ENCODE peak calls at places on chromosomes 4 and X, in four cellular contexts. H, I, Q and Z are unnamed samples.

GRCh38 chrX:131288738-131289511 is at the start of gene IGSF1:
- DNase-seq in Q (peak; percentile 11), H (peak; percentile 75), I (no peak), Z (peak; percentile 21)

GRCh38 chr4:1234296-1234695 is 14.6 kb downstream of the CTBP1 start:
- DNase-seq in Q (peak; percentile 75), H (peak; percentile 34), I (no peak), Z (no peak)

GRCh38 chr4:153138736-153139135 is 65.5 kb upstream of the TRIM2 start:
- DNase-seq in I (no peak), Q (no peak), H (no peak), Z (no peak)

GRCh38 chr4:89586864-89587263 is 250.1 kb downstream of the SNCA start:
- DNase-seq in Q (peak; percentile 22), H (peak; percentile 67), I (peak; percentile 7), Z (peak; percentile 2)

GRCh38 chr4:153465922-153466636 is at the start of gene TMEM131L:
- DNase-seq in Q (peak; percentile 65), I (peak; percentile 21), H (peak; percentile 64), Z (no peak)

GRCh38 chr4:128163177-128164117 is 102.3 kb downstream of the LARP1B start:
- DNase-seq in Q (peak; percentile 81), H (peak; percentile 73), I (peak; percentile 69), Z (peak; percentile 50)

GRCh38 chr4:142752331-142752830 is 93.7 kb downstream of the INPP4B start:
- DNase-seq in H (no peak), Q (no peak), I (no peak), Z (no peak)

GRCh38 chr4:11404431-11404830 is 24.3 kb downstream of the HS3ST1 start:
- DNase-seq in H (no peak), I (no peak), Q (no peak), Z (no peak)

GRCh38 chr4:86250006-86250405 is 109.8 kb downstream of the MAPK10 start:
- DNase-seq in Q (no peak), I (no peak), H (no peak), Z (no peak)

GRCh38 chrX:20252392-20253231 is 14.1 kb downstream of the RPS6KA3 start:
- DNase-seq in H (peak; percentile 56), Q (peak; percentile 51), I (peak; percentile 26), Z (no peak)

GRCh38 chr4:152690706-152691651 is 11.2 kb upstream of the TMEM154 start:
- DNase-seq in I (no peak), H (no peak), Q (no peak), Z (no peak)

GRCh38 chr4:114056599-114056998 is 77.2 kb upstream of the ARSJ start:
- DNase-seq in H (no peak), Q (no peak), I (no peak), Z (no peak)

GRCh38 chrX:110374544-110374943 is 15.9 kb downstream of the RTL9 start:
- DNase-seq in Q (no peak), H (no peak), I (no peak), Z (no peak)

GRCh38 chr4:182492456-182492855 is 249.3 kb downstream of the TENM3 start:
- DNase-seq in H (peak; percentile 76), I (no peak), Q (peak; percentile 22), Z (no peak)

GRCh38 chr4:184143770-184144564 is 73.7 kb downstream of the ENPP6 start:
- DNase-seq in I (no peak), Q (no peak), H (no peak), Z (no peak)

GRCh38 chrX:40158036-40158706 is 60.4 kb upstream of the BCOR start:
- DNase-seq in H (no peak), Q (no peak), I (no peak), Z (no peak)

GRCh38 chr4:2962614-2963184 is 507 bp downstream of the NOP14 start:
- DNase-seq in Q (peak; percentile 63), H (peak; percentile 54), I (peak; percentile 12), Z (peak; percentile 28)

GRCh38 chr4:87707279-87707918 is 57.3 kb downstream of the DMP1 start:
- DNase-seq in Q (no peak), I (no peak), H (no peak), Z (no peak)

GRCh38 chr4:138828926-138829325 is 186.7 kb upstream of the NOCT start:
- DNase-seq in I (no peak), H (no peak), Q (no peak), Z (no peak)

GRCh38 chr4:53122280-53123116 is 243.4 kb downstream of the SCFD2 start:
- DNase-seq in I (no peak), H (no peak), Q (no peak), Z (no peak)

GRCh38 chr4:108683479-108683878 is 33.1 kb downstream of the OSTC start:
- DNase-seq in H (peak; percentile 51), Q (peak; percentile 38), I (peak; percentile 15), Z (peak; percentile 43)

GRCh38 chr4:94746746-94747145 is 11.0 kb upstream of the BMPR1B start:
- DNase-seq in Q (no peak), I (no peak), H (no peak), Z (no peak)

GRCh38 chr4:88629826-88630225 is 37.5 kb downstream of the HERC3 start:
- DNase-seq in H (peak; percentile 72), I (no peak), Q (no peak), Z (no peak)

GRCh38 chrX:94752434-94753169 is 1078.6 kb downstream of the FAM133A start:
- DNase-seq in H (no peak), I (no peak), Q (no peak), Z (no peak)

DNA sequence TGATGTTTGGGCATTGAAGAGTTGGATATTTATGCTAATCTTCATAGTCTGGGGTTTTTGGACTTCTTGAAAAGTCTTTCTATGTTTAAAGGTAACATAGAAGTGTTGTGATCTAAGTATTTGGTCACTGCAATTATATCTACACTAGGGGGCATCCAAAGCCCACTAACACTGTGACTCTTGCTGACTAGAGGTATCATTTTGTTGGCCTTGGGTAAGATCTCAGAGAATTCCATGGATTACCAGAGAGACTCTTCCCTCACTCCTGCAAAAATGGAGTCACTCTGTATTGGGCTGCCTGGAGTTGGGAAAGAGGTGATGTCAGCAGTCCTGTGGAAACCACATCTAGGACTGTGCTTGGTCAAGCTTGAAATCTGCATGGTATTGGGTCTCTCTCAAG is 1077.6 kb downstream of the FAM133A start:
- DNase-seq in I (no peak), H (no peak), Q (no peak), Z (no peak)
- TF ChIP-seq CTCF in I (no peak), H (no peak), Q (no peak), Z (no peak)

DNA sequence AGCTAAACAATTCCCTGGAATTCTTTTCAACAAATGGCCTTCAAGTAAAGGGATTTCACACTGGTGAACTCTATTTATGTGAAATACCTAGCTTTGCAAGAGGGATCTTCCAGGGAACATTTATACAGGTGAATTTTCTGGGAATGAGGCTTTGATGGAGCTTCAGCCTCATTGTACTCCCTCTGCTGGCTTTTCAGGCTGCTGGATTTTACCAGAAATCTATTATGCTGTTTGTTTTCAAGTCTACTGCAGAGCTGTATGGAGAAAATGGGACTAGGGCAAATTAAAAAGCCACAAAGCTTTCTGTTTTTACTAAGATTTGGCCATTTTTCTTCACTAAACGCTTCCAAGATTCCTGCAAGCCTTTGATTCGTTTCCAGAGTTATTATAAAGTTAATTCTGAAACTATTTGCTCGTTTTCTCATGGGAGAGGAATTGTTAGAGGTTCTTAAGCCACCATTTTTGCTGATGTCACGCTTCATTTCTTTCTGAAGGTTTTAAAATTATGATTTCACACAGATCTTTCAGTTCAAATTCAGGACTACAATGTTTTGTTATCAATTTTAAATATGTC is 31.6 kb downstream of the KDM6A start:
- DNase-seq in I (no peak), H (no peak), Q (no peak), Z (no peak)
- H3K4me3 ChIP-seq in I (no peak overlapping the region), H (no peak overlapping the region), Q (no peak overlapping the region), Z (peak overlapping the region; percentile 40)

GRCh38 chr4:25425361-25425760 is 48.3 kb downstream of the ANAPC4 start:
- DNase-seq in H (no peak), Q (no peak), I (no peak), Z (no peak)
- TF ChIP-seq CTCF in H (no peak), Q (no peak), I (no peak), Z (no peak)

GRCh38 chrX:119852410-119853353 is at the start of gene UPF3B:
- DNase-seq in I (peak; percentile 95), Q (peak; percentile 99), H (peak; percentile 98), Z (peak; percentile 95)

DNA sequence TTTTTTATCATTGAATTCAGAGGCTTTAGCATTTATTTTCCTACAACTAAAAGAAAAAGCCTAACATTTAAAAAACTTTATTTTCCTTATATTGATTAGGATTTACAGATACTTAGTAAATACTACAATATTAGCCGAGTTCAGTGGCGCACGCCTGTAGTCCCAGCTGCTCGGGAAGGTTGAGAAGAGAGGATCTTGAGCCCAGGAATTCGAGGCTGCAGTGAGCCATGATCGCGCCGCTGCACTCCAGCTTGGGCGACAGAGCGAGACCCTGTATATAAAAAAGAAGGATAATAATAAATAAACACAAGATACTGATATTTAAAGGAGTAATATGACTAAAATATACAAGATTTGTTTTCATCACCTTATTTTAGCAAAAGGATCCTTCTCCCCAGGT is 686 bp upstream of the UPF3B start:
- DNase-seq in I (no peak), Q (no peak), H (no peak), Z (no peak)
- H3K4me3 ChIP-seq in I (peak overlapping the region; percentile 27), Q (peak overlapping the region; percentile 42), H (peak overlapping the region; percentile 76), Z (peak overlapping the region; percentile 90)

DNA sequence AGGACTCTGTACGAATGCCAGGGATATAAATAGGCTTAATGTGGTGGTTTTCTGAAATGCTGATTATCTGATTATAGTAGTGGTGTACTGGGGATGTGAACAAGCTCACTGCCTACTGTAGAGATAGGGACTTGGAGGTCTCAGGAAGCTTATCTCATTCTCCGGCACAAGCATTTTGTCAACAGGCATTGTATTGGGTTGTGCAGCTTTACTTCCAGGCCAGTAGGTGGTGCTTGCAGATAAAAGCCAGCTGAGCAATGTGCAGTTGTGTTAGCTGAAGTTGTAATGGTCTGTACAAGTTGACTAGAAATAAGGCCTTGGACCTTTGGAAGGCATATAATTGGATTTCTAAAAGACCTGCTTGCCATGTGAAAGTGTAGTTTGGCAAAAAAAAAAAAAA is 49.5 kb upstream of the TMLHE start:
- DNase-seq in H (no peak), I (no peak), Q (peak; percentile 0), Z (no peak)
- TF ChIP-seq CTCF in H (peak; percentile 23), I (peak; percentile 35), Q (peak; percentile 21), Z (peak; percentile 49)

DNA sequence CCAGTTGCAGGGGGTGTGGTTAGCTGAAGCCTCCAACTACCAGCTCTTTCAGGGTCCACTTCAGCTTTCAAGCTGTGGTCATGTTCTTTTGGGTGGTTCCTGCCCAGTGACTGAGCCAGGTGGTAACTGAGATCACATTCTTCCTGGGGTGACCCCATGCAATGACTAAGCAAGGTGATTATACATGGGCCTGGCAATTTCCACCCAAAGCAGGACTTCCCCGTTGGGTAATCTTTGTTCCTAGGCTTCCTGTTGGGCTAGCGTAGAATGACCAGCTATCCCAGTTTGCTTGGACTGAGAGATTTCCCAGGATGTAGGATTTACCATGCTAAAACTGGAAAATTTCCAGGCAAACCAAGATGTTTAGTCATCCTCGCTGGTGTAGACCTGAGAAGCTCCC is 18.4 kb upstream of the MAGEB17 start:
- DNase-seq in Q (no peak), I (no peak), H (no peak), Z (no peak)
- H3K4me3 ChIP-seq in Q (no peak overlapping the region), I (no peak overlapping the region), H (no peak overlapping the region), Z (no peak overlapping the region)

GRCh38 chr4:151420408-151420807 is 11.4 kb downstream of the FHIP1A start:
- DNase-seq in Q (no peak), H (no peak), I (no peak), Z (no peak)
- TF ChIP-seq CTCF in Q (no peak), H (no peak), I (no peak), Z (no peak)

GRCh38 chr4:35939746-35940145 is 304.6 kb downstream of the ARAP2 start:
- DNase-seq in I (no peak), Q (no peak), H (no peak), Z (no peak)
- H3K4me3 ChIP-seq in I (no peak overlapping the region), Q (no peak overlapping the region), H (no peak overlapping the region), Z (no peak overlapping the region)